ENCODE peak calls at places on chromosome 5, in nine cellular contexts. One of them, this sample, is unnamed.

GRCh38 chr5:112257961-112258360 is 161.1 kb downstream of the EPB41L4A start:
- DNase-seq in HuH-7.5: no peak
- DNase-seq in NCI-H748 treated with DMSO at 0.1 percent for 48 hours: no peak
- DNase-seq in naive thymus-derived CD8-positive, alpha-beta T cell: no peak
- DNase-seq in lower lobe of right lung: no peak
- DNase-seq in glutamatergic neuron: no peak
- DNase-seq in T-helper 1 cell: no peak
- DNase-seq in hepatic stellate cell: no peak
- DNase-seq in ureter: no peak
- DNase-seq in this sample: no peak

GRCh38 chr5:5145651-5146529 is 5.8 kb downstream of the ADAMTS16 start:
- DNase-seq in lower lobe of right lung: no peak
- DNase-seq in naive thymus-derived CD8-positive, alpha-beta T cell: no peak
- DNase-seq in HuH-7.5: no peak
- DNase-seq in T-helper 1 cell: no peak
- DNase-seq in glutamatergic neuron: no peak
- DNase-seq in NCI-H748 treated with DMSO at 0.1 percent for 48 hours: no peak
- DNase-seq in hepatic stellate cell: no peak
- DNase-seq in ureter: no peak
- DNase-seq in this sample: no peak

GRCh38 chr5:42756630-42757601 is at the start of gene CCDC152:
- DNase-seq in HuH-7.5: no peak
- DNase-seq in NCI-H748 treated with DMSO at 0.1 percent for 48 hours: no peak
- DNase-seq in glutamatergic neuron: peak; percentile 64
- DNase-seq in ureter: no peak
- DNase-seq in lower lobe of right lung: no peak
- DNase-seq in naive thymus-derived CD8-positive, alpha-beta T cell: peak; percentile 62
- DNase-seq in T-helper 1 cell: peak; percentile 14
- DNase-seq in hepatic stellate cell: peak; percentile 8
- DNase-seq in this sample: peak; percentile 44

GRCh38 chr5:97554992-97555981 is 372.2 kb upstream of the RIOK2 start:
- DNase-seq in NCI-H748 treated with DMSO at 0.1 percent for 48 hours: no peak
- DNase-seq in lower lobe of right lung: no peak
- DNase-seq in T-helper 1 cell: no peak
- DNase-seq in glutamatergic neuron: no peak
- DNase-seq in naive thymus-derived CD8-positive, alpha-beta T cell: no peak
- DNase-seq in hepatic stellate cell: peak; percentile 20
- DNase-seq in ureter: no peak
- DNase-seq in HuH-7.5: no peak
- DNase-seq in this sample: no peak

GRCh38 chr5:176697929-176698520 is 50.7 kb downstream of the TSPAN17 start:
- DNase-seq in hepatic stellate cell: no peak
- DNase-seq in NCI-H748 treated with DMSO at 0.1 percent for 48 hours: no peak
- DNase-seq in naive thymus-derived CD8-positive, alpha-beta T cell: no peak
- DNase-seq in glutamatergic neuron: peak; percentile 74
- DNase-seq in HuH-7.5: no peak
- DNase-seq in T-helper 1 cell: no peak
- DNase-seq in lower lobe of right lung: no peak
- DNase-seq in ureter: no peak
- DNase-seq in this sample: no peak

GRCh38 chr5:154573011-154573410 is 95.0 kb upstream of the HAND1 start:
- DNase-seq in hepatic stellate cell: no peak
- DNase-seq in ureter: no peak
- DNase-seq in NCI-H748 treated with DMSO at 0.1 percent for 48 hours: no peak
- DNase-seq in HuH-7.5: no peak
- DNase-seq in glutamatergic neuron: no peak
- DNase-seq in T-helper 1 cell: no peak
- DNase-seq in lower lobe of right lung: no peak
- DNase-seq in naive thymus-derived CD8-positive, alpha-beta T cell: no peak
- DNase-seq in this sample: no peak

GRCh38 chr5:6757414-6757969 is 44.3 kb downstream of the TENT4A start:
- DNase-seq in glutamatergic neuron: no peak
- DNase-seq in NCI-H748 treated with DMSO at 0.1 percent for 48 hours: no peak
- DNase-seq in T-helper 1 cell: no peak
- DNase-seq in HuH-7.5: no peak
- DNase-seq in hepatic stellate cell: no peak
- DNase-seq in lower lobe of right lung: no peak
- DNase-seq in ureter: no peak
- DNase-seq in naive thymus-derived CD8-positive, alpha-beta T cell: no peak
- DNase-seq in this sample: no peak

GRCh38 chr5:66967826-66968262 is 228.8 kb downstream of the CD180 start:
- DNase-seq in HuH-7.5: no peak
- DNase-seq in hepatic stellate cell: no peak
- DNase-seq in glutamatergic neuron: no peak
- DNase-seq in T-helper 1 cell: no peak
- DNase-seq in naive thymus-derived CD8-positive, alpha-beta T cell: no peak
- DNase-seq in ureter: no peak
- DNase-seq in lower lobe of right lung: no peak
- DNase-seq in NCI-H748 treated with DMSO at 0.1 percent for 48 hours: no peak
- DNase-seq in this sample: no peak

GRCh38 chr5:5313081-5313736 is 109.3 kb upstream of the ICE1 start:
- DNase-seq in ureter: no peak
- DNase-seq in HuH-7.5: no peak
- DNase-seq in T-helper 1 cell: no peak
- DNase-seq in lower lobe of right lung: no peak
- DNase-seq in hepatic stellate cell: no peak
- DNase-seq in NCI-H748 treated with DMSO at 0.1 percent for 48 hours: no peak
- DNase-seq in naive thymus-derived CD8-positive, alpha-beta T cell: no peak
- DNase-seq in glutamatergic neuron: no peak
- DNase-seq in this sample: no peak

GRCh38 chr5:51732304-51732703 is 349.1 kb downstream of the ISL1 start:
- DNase-seq in glutamatergic neuron: no peak
- DNase-seq in naive thymus-derived CD8-positive, alpha-beta T cell: no peak
- DNase-seq in ureter: no peak
- DNase-seq in HuH-7.5: no peak
- DNase-seq in lower lobe of right lung: no peak
- DNase-seq in T-helper 1 cell: no peak
- DNase-seq in NCI-H748 treated with DMSO at 0.1 percent for 48 hours: no peak
- DNase-seq in hepatic stellate cell: no peak
- DNase-seq in this sample: no peak

GRCh38 chr5:54704825-54705224 is 187.3 kb downstream of the SNX18 start:
- DNase-seq in NCI-H748 treated with DMSO at 0.1 percent for 48 hours: no peak
- DNase-seq in lower lobe of right lung: no peak
- DNase-seq in T-helper 1 cell: no peak
- DNase-seq in hepatic stellate cell: no peak
- DNase-seq in naive thymus-derived CD8-positive, alpha-beta T cell: no peak
- DNase-seq in ureter: no peak
- DNase-seq in glutamatergic neuron: no peak
- DNase-seq in HuH-7.5: no peak
- DNase-seq in this sample: no peak

GRCh38 chr5:160641405-160641804 is 210.6 kb downstream of the ATP10B start:
- DNase-seq in HuH-7.5: no peak
- DNase-seq in T-helper 1 cell: no peak
- DNase-seq in hepatic stellate cell: no peak
- DNase-seq in ureter: no peak
- DNase-seq in glutamatergic neuron: no peak
- DNase-seq in naive thymus-derived CD8-positive, alpha-beta T cell: no peak
- DNase-seq in lower lobe of right lung: no peak
- DNase-seq in NCI-H748 treated with DMSO at 0.1 percent for 48 hours: no peak
- DNase-seq in this sample: no peak

GRCh38 chr5:92460505-92460904 is 1077.4 kb upstream of the ARRDC3 start:
- DNase-seq in glutamatergic neuron: no peak
- DNase-seq in naive thymus-derived CD8-positive, alpha-beta T cell: no peak
- DNase-seq in lower lobe of right lung: no peak
- DNase-seq in T-helper 1 cell: no peak
- DNase-seq in hepatic stellate cell: no peak
- DNase-seq in HuH-7.5: no peak
- DNase-seq in ureter: no peak
- DNase-seq in NCI-H748 treated with DMSO at 0.1 percent for 48 hours: no peak
- DNase-seq in this sample: no peak

GRCh38 chr5:177607452-177608192 is 7.7 kb downstream of the B4GALT7 start:
- DNase-seq in naive thymus-derived CD8-positive, alpha-beta T cell: peak; percentile 65
- DNase-seq in NCI-H748 treated with DMSO at 0.1 percent for 48 hours: peak; percentile 63
- DNase-seq in hepatic stellate cell: peak; percentile 95
- DNase-seq in glutamatergic neuron: peak; percentile 93
- DNase-seq in ureter: peak; percentile 86
- DNase-seq in HuH-7.5: peak; percentile 93
- DNase-seq in lower lobe of right lung: peak; percentile 75
- DNase-seq in T-helper 1 cell: peak; percentile 34
- DNase-seq in this sample: peak; percentile 37

GRCh38 chr5:74579215-74579614 is 61.3 kb downstream of the ENC1 start:
- DNase-seq in glutamatergic neuron: no peak
- DNase-seq in NCI-H748 treated with DMSO at 0.1 percent for 48 hours: no peak
- DNase-seq in hepatic stellate cell: no peak
- DNase-seq in T-helper 1 cell: peak; percentile 13
- DNase-seq in HuH-7.5: no peak
- DNase-seq in naive thymus-derived CD8-positive, alpha-beta T cell: no peak
- DNase-seq in lower lobe of right lung: no peak
- DNase-seq in ureter: no peak
- DNase-seq in this sample: peak; percentile 34

GRCh38 chr5:54470191-54470590 is 14.7 kb downstream of the HSPB3 start:
- DNase-seq in HuH-7.5: no peak
- DNase-seq in lower lobe of right lung: no peak
- DNase-seq in ureter: no peak
- DNase-seq in NCI-H748 treated with DMSO at 0.1 percent for 48 hours: no peak
- DNase-seq in naive thymus-derived CD8-positive, alpha-beta T cell: no peak
- DNase-seq in glutamatergic neuron: no peak
- DNase-seq in hepatic stellate cell: no peak
- DNase-seq in T-helper 1 cell: no peak
- DNase-seq in this sample: no peak

GRCh38 chr5:468401-468800 is 25.4 kb downstream of the EXOC3 start:
- DNase-seq in naive thymus-derived CD8-positive, alpha-beta T cell: no peak
- DNase-seq in ureter: no peak
- DNase-seq in T-helper 1 cell: no peak
- DNase-seq in hepatic stellate cell: no peak
- DNase-seq in HuH-7.5: no peak
- DNase-seq in NCI-H748 treated with DMSO at 0.1 percent for 48 hours: no peak
- DNase-seq in glutamatergic neuron: no peak
- DNase-seq in lower lobe of right lung: no peak
- DNase-seq in this sample: no peak

GRCh38 chr5:42374722-42375273 is 48.4 kb upstream of the GHR start:
- DNase-seq in ureter: no peak
- DNase-seq in hepatic stellate cell: no peak
- DNase-seq in NCI-H748 treated with DMSO at 0.1 percent for 48 hours: no peak
- DNase-seq in HuH-7.5: no peak
- DNase-seq in T-helper 1 cell: no peak
- DNase-seq in naive thymus-derived CD8-positive, alpha-beta T cell: no peak
- DNase-seq in glutamatergic neuron: no peak
- DNase-seq in lower lobe of right lung: no peak
- DNase-seq in this sample: no peak

GRCh38 chr5:141003791-141004601 is 37.7 kb downstream of the PCDHAC2 start:
- DNase-seq in HuH-7.5: no peak
- DNase-seq in ureter: peak; percentile 75
- DNase-seq in hepatic stellate cell: no peak
- DNase-seq in T-helper 1 cell: no peak
- DNase-seq in naive thymus-derived CD8-positive, alpha-beta T cell: no peak
- DNase-seq in NCI-H748 treated with DMSO at 0.1 percent for 48 hours: peak; percentile 81
- DNase-seq in glutamatergic neuron: no peak
- DNase-seq in lower lobe of right lung: peak; percentile 74
- DNase-seq in this sample: no peak

GRCh38 chr5:80930940-80931339 is 29.2 kb upstream of the RASGRF2 start:
- DNase-seq in ureter: no peak
- DNase-seq in lower lobe of right lung: no peak
- DNase-seq in glutamatergic neuron: no peak
- DNase-seq in HuH-7.5: no peak
- DNase-seq in naive thymus-derived CD8-positive, alpha-beta T cell: no peak
- DNase-seq in hepatic stellate cell: no peak
- DNase-seq in T-helper 1 cell: no peak
- DNase-seq in NCI-H748 treated with DMSO at 0.1 percent for 48 hours: no peak
- DNase-seq in this sample: no peak

GRCh38 chr5:177444106-177445051 is 2.2 kb upstream of the PRR7 start:
- DNase-seq in HuH-7.5: no peak
- DNase-seq in glutamatergic neuron: no peak
- DNase-seq in hepatic stellate cell: no peak
- DNase-seq in naive thymus-derived CD8-positive, alpha-beta T cell: no peak
- DNase-seq in ureter: no peak
- DNase-seq in NCI-H748 treated with DMSO at 0.1 percent for 48 hours: no peak
- DNase-seq in T-helper 1 cell: no peak
- DNase-seq in lower lobe of right lung: no peak
- DNase-seq in this sample: no peak

GRCh38 chr5:105952875-105953274 is 1717.9 kb downstream of the EFNA5 start:
- DNase-seq in lower lobe of right lung: no peak
- DNase-seq in NCI-H748 treated with DMSO at 0.1 percent for 48 hours: peak; percentile 96
- DNase-seq in T-helper 1 cell: no peak
- DNase-seq in glutamatergic neuron: no peak
- DNase-seq in ureter: no peak
- DNase-seq in hepatic stellate cell: no peak
- DNase-seq in naive thymus-derived CD8-positive, alpha-beta T cell: no peak
- DNase-seq in HuH-7.5: no peak
- DNase-seq in this sample: no peak

GRCh38 chr5:179823937-179824744 is 3.4 kb downstream of the SQSTM1 start:
- DNase-seq in naive thymus-derived CD8-positive, alpha-beta T cell: no peak
- DNase-seq in ureter: no peak
- DNase-seq in hepatic stellate cell: no peak
- DNase-seq in HuH-7.5: no peak
- DNase-seq in glutamatergic neuron: no peak
- DNase-seq in T-helper 1 cell: no peak
- DNase-seq in NCI-H748 treated with DMSO at 0.1 percent for 48 hours: no peak
- DNase-seq in lower lobe of right lung: peak; percentile 42
- DNase-seq in this sample: no peak

GRCh38 chr5:180330810-180331646 is 22.1 kb downstream of the GFPT2 start:
- DNase-seq in NCI-H748 treated with DMSO at 0.1 percent for 48 hours: no peak
- DNase-seq in T-helper 1 cell: no peak
- DNase-seq in hepatic stellate cell: peak; percentile 57
- DNase-seq in glutamatergic neuron: no peak
- DNase-seq in naive thymus-derived CD8-positive, alpha-beta T cell: no peak
- DNase-seq in HuH-7.5: no peak
- DNase-seq in ureter: peak; percentile 58
- DNase-seq in lower lobe of right lung: peak; percentile 32
- DNase-seq in this sample: no peak

GRCh38 chr5:102545175-102545574 is 46.4 kb upstream of the SLCO6A1 start:
- DNase-seq in T-helper 1 cell: no peak
- DNase-seq in HuH-7.5: peak; percentile 11
- DNase-seq in hepatic stellate cell: no peak
- DNase-seq in glutamatergic neuron: peak; percentile 71
- DNase-seq in naive thymus-derived CD8-positive, alpha-beta T cell: no peak
- DNase-seq in ureter: no peak
- DNase-seq in lower lobe of right lung: no peak
- DNase-seq in NCI-H748 treated with DMSO at 0.1 percent for 48 hours: no peak
- DNase-seq in this sample: no peak

GRCh38 chr5:378301-378891 is 56.9 kb downstream of the AHRR start:
- DNase-seq in hepatic stellate cell: no peak
- DNase-seq in glutamatergic neuron: peak; percentile 24
- DNase-seq in naive thymus-derived CD8-positive, alpha-beta T cell: peak; percentile 9
- DNase-seq in NCI-H748 treated with DMSO at 0.1 percent for 48 hours: no peak
- DNase-seq in T-helper 1 cell: no peak
- DNase-seq in ureter: peak; percentile 32
- DNase-seq in lower lobe of right lung: no peak
- DNase-seq in HuH-7.5: no peak
- DNase-seq in this sample: no peak

GRCh38 chr5:102922839-102923477 is 167.9 kb downstream of the PAM start:
- DNase-seq in HuH-7.5: no peak
- DNase-seq in naive thymus-derived CD8-positive, alpha-beta T cell: no peak
- DNase-seq in T-helper 1 cell: no peak
- DNase-seq in NCI-H748 treated with DMSO at 0.1 percent for 48 hours: no peak
- DNase-seq in hepatic stellate cell: no peak
- DNase-seq in ureter: no peak
- DNase-seq in glutamatergic neuron: no peak
- DNase-seq in lower lobe of right lung: no peak
- DNase-seq in this sample: no peak

GRCh38 chr5:998975-999501 is 9.6 kb upstream of the NKD2 start:
- DNase-seq in naive thymus-derived CD8-positive, alpha-beta T cell: peak; percentile 10
- DNase-seq in T-helper 1 cell: no peak
- DNase-seq in NCI-H748 treated with DMSO at 0.1 percent for 48 hours: no peak
- DNase-seq in lower lobe of right lung: peak; percentile 39
- DNase-seq in HuH-7.5: no peak
- DNase-seq in glutamatergic neuron: no peak
- DNase-seq in hepatic stellate cell: no peak
- DNase-seq in ureter: peak; percentile 45
- DNase-seq in this sample: no peak

GRCh38 chr5:38738898-38739743 is 106.7 kb upstream of the OSMR start:
- DNase-seq in NCI-H748 treated with DMSO at 0.1 percent for 48 hours: no peak
- DNase-seq in hepatic stellate cell: no peak
- DNase-seq in ureter: no peak
- DNase-seq in lower lobe of right lung: no peak
- DNase-seq in glutamatergic neuron: no peak
- DNase-seq in HuH-7.5: no peak
- DNase-seq in T-helper 1 cell: no peak
- DNase-seq in naive thymus-derived CD8-positive, alpha-beta T cell: no peak
- DNase-seq in this sample: no peak

GRCh38 chr5:113520429-113520828 is 6.9 kb downstream of the YTHDC2 start:
- DNase-seq in lower lobe of right lung: no peak
- DNase-seq in NCI-H748 treated with DMSO at 0.1 percent for 48 hours: no peak
- DNase-seq in naive thymus-derived CD8-positive, alpha-beta T cell: no peak
- DNase-seq in T-helper 1 cell: no peak
- DNase-seq in hepatic stellate cell: peak; percentile 8
- DNase-seq in glutamatergic neuron: no peak
- DNase-seq in ureter: no peak
- DNase-seq in HuH-7.5: no peak
- DNase-seq in this sample: no peak

GRCh38 chr5:131532016-131532640 is 102.9 kb downstream of the RAPGEF6 start:
- DNase-seq in HuH-7.5: no peak
- DNase-seq in glutamatergic neuron: no peak
- DNase-seq in ureter: no peak
- DNase-seq in hepatic stellate cell: no peak
- DNase-seq in T-helper 1 cell: no peak
- DNase-seq in NCI-H748 treated with DMSO at 0.1 percent for 48 hours: no peak
- DNase-seq in naive thymus-derived CD8-positive, alpha-beta T cell: no peak
- DNase-seq in lower lobe of right lung: no peak
- DNase-seq in this sample: no peak